ENCODE peak calls at places on chromosomes 2 and 18, in nine cellular contexts. D, R, E, C, W, Z, S, X and M are unnamed samples.

GRCh38 chr2:72757177-72757775 is 68.6 kb downstream of the EXOC6B start:
- ATAC-seq in D (peak; percentile 76), R (no peak), E (peak; percentile 81), C (peak; percentile 87), W (peak; percentile 84), Z (no peak), S (peak; percentile 70), X (peak; percentile 95), M (no peak)

GRCh38 chr18:2147866-2148265 is 423.4 kb downstream of the METTL4 start:
- ATAC-seq in D (peak; percentile 68), R (no peak), E (no peak), C (no peak), W (no peak), Z (peak; percentile 84), S (peak; percentile 24), X (no peak), M (peak; percentile 70)

GRCh38 chr18:50836521-50836957 is 16.7 kb upstream of the MRO start:
- ATAC-seq in D (peak; percentile 89), R (peak; percentile 61), E (peak; percentile 25), C (peak; percentile 81), W (peak; percentile 86), Z (no peak), S (peak; percentile 37), X (peak; percentile 92), M (no peak)

GRCh38 chr18:32111706-32112105 is 20.0 kb downstream of the RNF138 start:
- ATAC-seq in D (no peak), R (no peak), E (no peak), C (no peak), W (no peak), Z (no peak), S (no peak), X (no peak), M (no peak)

GRCh38 chr2:225590932-225591331 is 191.4 kb downstream of the NYAP2 start:
- ATAC-seq in D (no peak), R (peak; percentile 32), E (no peak), C (no peak), W (no peak), Z (no peak), S (no peak), X (no peak), M (peak; percentile 34)

GRCh38 chr2:239441261-239441701 is 40.5 kb upstream of the HDAC4 start:
- ATAC-seq in D (no peak), R (no peak), E (no peak), C (no peak), W (no peak), Z (no peak), S (no peak), X (no peak), M (no peak)

GRCh38 chr18:26714739-26715138 is 150.8 kb downstream of the AQP4 start:
- ATAC-seq in D (no peak), R (no peak), E (no peak), C (no peak), W (no peak), Z (no peak), S (no peak), X (no peak), M (no peak)

GRCh38 chr18:23935804-23936203 is 78.8 kb upstream of the TTC39C start:
- ATAC-seq in D (no peak), R (no peak), E (no peak), C (no peak), W (no peak), Z (no peak), S (no peak), X (no peak), M (no peak)

GRCh38 chr2:216842634-216843033 is 17.2 kb downstream of the TNP1 start:
- ATAC-seq in D (no peak), R (no peak), E (peak; percentile 34), C (no peak), W (no peak), Z (no peak), S (peak; percentile 55), X (no peak), M (peak; percentile 25)

GRCh38 chr2:190763100-190763499 is 114.2 kb downstream of the NAB1 start:
- ATAC-seq in D (no peak), R (no peak), E (no peak), C (no peak), W (no peak), Z (no peak), S (no peak), X (no peak), M (no peak)

GRCh38 chr2:232779935-232780334 is 3.6 kb upstream of the KCNJ13 start:
- ATAC-seq in D (peak; percentile 84), R (no peak), E (no peak), C (peak; percentile 25), W (peak; percentile 71), Z (no peak), S (no peak), X (peak; percentile 62), M (no peak)

GRCh38 chr2:174192664-174193063 is 55.7 kb downstream of the OLA1 start:
- ATAC-seq in D (no peak), R (no peak), E (no peak), C (no peak), W (no peak), Z (no peak), S (no peak), X (no peak), M (no peak)

GRCh38 chr2:69583434-69583833 is 60.1 kb downstream of the AAK1 start:
- ATAC-seq in D (no peak), R (no peak), E (no peak), C (no peak), W (no peak), Z (no peak), S (no peak), X (no peak), M (no peak)

DNA sequence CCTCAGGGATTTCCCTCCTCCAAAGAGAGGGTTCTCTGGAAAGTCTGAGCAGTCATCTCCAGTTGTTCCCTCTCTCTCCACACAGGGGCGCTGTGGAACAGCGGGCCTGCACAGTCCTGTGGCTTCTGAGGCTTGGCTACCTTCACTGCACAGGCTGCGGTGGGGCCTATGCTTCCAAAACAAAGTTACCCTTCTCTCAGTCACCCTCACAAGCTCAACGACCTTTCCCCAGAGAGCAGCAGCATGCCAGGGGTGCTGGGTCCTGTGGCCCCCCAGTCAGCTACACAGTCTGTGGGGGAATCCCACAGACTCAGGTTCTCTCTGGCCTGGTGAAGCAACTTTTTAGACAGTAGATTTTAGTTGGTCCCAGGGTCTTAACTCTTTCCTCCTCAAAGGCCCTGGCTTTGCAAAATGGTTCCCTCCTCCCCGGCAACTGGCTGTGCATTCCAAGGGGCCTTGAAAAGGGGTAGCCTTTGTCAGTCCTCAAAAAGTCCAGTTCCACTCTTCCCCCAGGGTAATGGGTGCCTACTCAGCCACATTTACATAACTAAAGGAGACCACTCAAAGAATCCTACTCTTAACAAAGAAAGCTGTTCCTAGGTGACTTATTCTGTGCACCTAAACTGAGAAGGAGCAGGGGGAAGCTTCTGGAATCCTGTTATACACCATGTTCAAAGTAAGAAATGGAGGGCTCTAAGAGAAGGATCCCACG is 14.9 kb downstream of the B3GNT7 start:
- ATAC-seq in D (no peak), R (no peak), E (no peak), C (no peak), W (no peak), Z (no peak), S (no peak), X (no peak), M (no peak)
- H3K4me1 ChIP-seq in D (peaks cover 9% of the 10 kb centered on the region), R (no peaks in the 10 kb centered on the region), E (peaks cover 14% of the 10 kb centered on the region), C (peaks cover 4% of the 10 kb centered on the region), W (peaks cover 10% of the 10 kb centered on the region), Z (no peaks in the 10 kb centered on the region), S (peaks cover 9% of the 10 kb centered on the region), X (peaks cover 15% of the 10 kb centered on the region), M (no peaks in the 10 kb centered on the region)

GRCh38 chr2:86788881-86789686 is 1.6 kb downstream of the CD8A start:
- ATAC-seq in D (no peak), R (no peak), E (no peak), C (no peak), W (no peak), Z (no peak), S (peak; percentile 10), X (no peak), M (no peak)
- H3K4me1 ChIP-seq in D (peaks cover 30% of the 10 kb centered on the region), R (no peaks in the 10 kb centered on the region), E (peaks cover 26% of the 10 kb centered on the region), C (peaks cover 20% of the 10 kb centered on the region), W (peaks cover 9% of the 10 kb centered on the region), Z (no peaks in the 10 kb centered on the region), S (peaks cover 38% of the 10 kb centered on the region), X (peaks cover 29% of the 10 kb centered on the region), M (no peaks in the 10 kb centered on the region)

DNA sequence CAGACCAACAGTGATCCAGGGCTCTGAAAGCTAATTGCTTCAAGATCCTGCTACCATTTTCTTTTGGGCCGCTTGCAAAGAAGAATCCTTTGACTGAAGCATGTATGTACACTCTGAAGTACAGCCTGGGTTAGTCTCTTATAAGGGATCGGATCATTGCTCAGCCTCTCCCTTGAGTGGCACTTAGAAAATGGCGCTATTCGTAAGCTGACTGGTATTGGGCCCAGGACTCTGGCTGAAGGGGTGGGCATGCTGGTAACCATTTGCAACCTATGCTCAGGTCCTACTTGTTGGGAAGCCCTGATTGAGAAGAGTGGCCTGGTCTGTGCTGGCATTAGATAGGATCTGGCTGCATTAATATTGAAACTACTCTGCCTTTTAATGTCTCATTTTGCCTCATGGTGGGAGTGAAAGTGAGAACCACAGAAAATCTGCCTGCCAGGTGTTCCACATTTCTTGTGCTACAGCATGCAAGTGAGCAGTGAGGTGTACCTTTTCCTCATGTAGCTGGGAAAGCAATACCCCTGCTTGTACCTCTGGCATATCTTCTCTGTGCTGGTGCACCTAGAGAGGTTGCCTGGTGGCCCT is 661 bp upstream of the MGAT5 start:
- ATAC-seq in D (peak; percentile 6), R (no peak), E (no peak), C (no peak), W (peak; percentile 17), Z (no peak), S (no peak), X (peak; percentile 8), M (no peak)
- H3K4me1 ChIP-seq in D (peaks cover 47% of the 10 kb centered on the region), R (no peaks in the 10 kb centered on the region), E (peaks cover 17% of the 10 kb centered on the region), C (peaks cover 21% of the 10 kb centered on the region), W (no peaks in the 10 kb centered on the region), Z (no peaks in the 10 kb centered on the region), S (peaks cover 75% of the 10 kb centered on the region), X (peaks cover 37% of the 10 kb centered on the region), M (peaks cover 30% of the 10 kb centered on the region)

DNA sequence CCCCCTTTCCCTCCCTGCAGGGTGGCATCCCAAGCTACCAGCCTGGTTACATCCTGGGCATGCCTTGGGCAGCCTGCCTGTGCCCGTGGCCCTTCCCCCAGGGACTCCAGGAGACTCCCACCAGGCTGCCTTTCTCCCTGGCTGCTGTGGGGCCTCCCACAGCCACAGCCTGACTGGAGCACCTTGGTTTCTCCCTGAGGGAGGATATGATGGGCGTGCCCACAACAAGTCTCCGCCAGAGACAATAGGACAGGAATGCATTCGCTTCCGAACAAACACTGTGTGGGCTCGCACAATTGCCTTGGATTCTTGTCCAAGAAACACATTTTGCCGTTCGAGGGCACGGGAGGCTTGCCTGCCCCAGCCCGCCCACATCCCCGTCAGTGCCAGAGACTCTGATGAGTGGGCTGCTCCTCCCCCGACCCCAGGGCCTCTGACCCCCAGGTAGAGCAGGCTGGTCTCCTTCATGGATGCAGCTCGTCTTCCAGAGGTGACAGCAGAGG is 102.1 kb downstream of the SMAD7 start:
- ATAC-seq in D (peak; percentile 11), R (no peak), E (peak; percentile 58), C (peak; percentile 25), W (no peak), Z (peak; percentile 57), S (peak; percentile 72), X (peak; percentile 11), M (peak; percentile 44)
- H3K4me1 ChIP-seq in D (peaks cover 39% of the 10 kb centered on the region), R (peaks cover 3% of the 10 kb centered on the region), E (peaks cover 3% of the 10 kb centered on the region), C (peaks cover 26% of the 10 kb centered on the region), W (no peaks in the 10 kb centered on the region), Z (no peaks in the 10 kb centered on the region), S (peaks cover 67% of the 10 kb centered on the region), X (peaks cover 51% of the 10 kb centered on the region), M (peaks cover 26% of the 10 kb centered on the region)

GRCh38 chr2:96143231-96143847 is 1.9 kb downstream of the DUSP2 start:
- ATAC-seq in D (no peak), R (no peak), E (no peak), C (no peak), W (no peak), Z (no peak), S (no peak), X (no peak), M (no peak)
- H3K4me1 ChIP-seq in D (peaks cover 52% of the 10 kb centered on the region), R (peaks cover 20% of the 10 kb centered on the region), E (no peaks in the 10 kb centered on the region), C (peaks cover 23% of the 10 kb centered on the region), W (no peaks in the 10 kb centered on the region), Z (no peaks in the 10 kb centered on the region), S (peaks cover 37% of the 10 kb centered on the region), X (peaks cover 30% of the 10 kb centered on the region), M (peaks cover 40% of the 10 kb centered on the region)